ENCODE peak calls at places on chromosomes 16 and 17, in five cellular contexts. Q is endothelial cell, L is astrocyte of the spinal cord, J is WTC11, F is tibial artery. M is an unnamed sample.

GRCh38 chr17:35540589-35541404 is 3.3 kb upstream of the SLFN12L start:
- DNase-seq in Q (no peak), L (peak), J (no peak), F (peak), M (peak)

GRCh38 chr17:80847506-80848230 is 144.0 kb upstream of the CHMP6 start:
- DNase-seq in Q (no peak), L (no peak), J (no peak), F (peak), M (no peak)

GRCh38 chr16:85654251-85655115 is 34.3 kb downstream of the GINS2 start:
- DNase-seq in Q (no peak), L (no peak), J (no peak), F (no peak), M (no peak)

GRCh38 chr17:34980681-34981537 is 597 bp downstream of the LIG3 start:
- DNase-seq in Q (peak), L (peak), J (peak), F (peak), M (peak)

GRCh38 chr17:60169921-60170817 is 20.4 kb downstream of the CA4 start:
- DNase-seq in Q (no peak), L (no peak), J (no peak), F (no peak), M (peak)

GRCh38 chr17:27601069-27601974 is 29.7 kb upstream of the LGALS9 start:
- DNase-seq in Q (peak), L (peak), J (peak), F (peak), M (peak)

GRCh38 chr17:309361-309888 is 43.2 kb downstream of the RPH3AL start:
- DNase-seq in Q (peak), L (no peak), J (peak), F (no peak), M (no peak)

GRCh38 chr16:47026492-47026891 is 53.0 kb upstream of the DNAJA2 start:
- DNase-seq in Q (no peak), L (no peak), J (no peak), F (no peak), M (no peak)

GRCh38 chr17:8753976-8754440 is 4.3 kb downstream of the SPDYE4 start:
- DNase-seq in Q (no peak), L (peak), J (no peak), F (no peak), M (peak)

GRCh38 chr16:51544850-51545467 is 393.9 kb upstream of the SALL1 start:
- DNase-seq in Q (no peak), L (no peak), J (no peak), F (no peak), M (no peak)

GRCh38 chr17:80771612-80772005 is 220.0 kb upstream of the CHMP6 start:
- DNase-seq in Q (no peak), L (no peak), J (no peak), F (no peak), M (no peak)

GRCh38 chr17:21539146-21539545 is 153.2 kb upstream of the KCNJ18 start:
- DNase-seq in Q (no peak), L (no peak), J (no peak), F (no peak), M (peak)

GRCh38 chr16:66750279-66751134 is 902 bp downstream of the DYNC1LI2 start:
- DNase-seq in Q (no peak), L (no peak), J (no peak), F (no peak), M (no peak)

GRCh38 chr16:78563905-78564304 is 464.5 kb downstream of the WWOX start:
- DNase-seq in Q (no peak), L (no peak), J (no peak), F (no peak), M (no peak)

GRCh38 chr16:85460252-85460982 is 152.7 kb upstream of the GSE1 start:
- DNase-seq in Q (no peak), L (no peak), J (no peak), F (no peak), M (no peak)

GRCh38 chr16:73074399-73074798 is 26.5 kb upstream of the ZFHX3 start:
- DNase-seq in Q (no peak), L (no peak), J (no peak), F (no peak), M (no peak)

GRCh38 chr17:8963665-8964258 is 1.7 kb downstream of the PIK3R5 start:
- DNase-seq in Q (no peak), L (no peak), J (no peak), F (no peak), M (no peak)

GRCh38 chr17:16442141-16442540 is 26.8 kb downstream of the TRPV2 start:
- DNase-seq in Q (no peak), L (peak), J (no peak), F (no peak), M (no peak)

GRCh38 chr16:11152205-11152604 is 103.8 kb downstream of the SOCS1 start:
- DNase-seq in Q (no peak), L (no peak), J (no peak), F (no peak), M (no peak)

GRCh38 chr16:84471316-84471715 is 33.1 kb downstream of the MEAK7 start:
- DNase-seq in Q (no peak), L (no peak), J (no peak), F (no peak), M (no peak)

GRCh38 chr17:7081341-7082062 is 1.5 kb upstream of the CLEC10A start:
- DNase-seq in Q (no peak), L (no peak), J (no peak), F (no peak), M (no peak)

GRCh38 chr16:46857261-46857962 is 26.4 kb upstream of the C16orf87 start:
- DNase-seq in Q (no peak), L (peak), J (no peak), F (no peak), M (peak)

GRCh38 chr16:84543253-84543652 is 38.8 kb upstream of the MEAK7 start:
- DNase-seq in Q (no peak), L (no peak), J (no peak), F (no peak), M (no peak)

GRCh38 chr16:80682435-80683070 is 121.8 kb downstream of the CDYL2 start:
- DNase-seq in Q (no peak), L (peak), J (no peak), F (no peak), M (peak)

GRCh38 chr16:4390266-4391260 is 18.9 kb downstream of the VASN start:
- DNase-seq in Q (no peak), L (no peak), J (peak), F (no peak), M (no peak)

GRCh38 chr16:3949946-3950342 is 69.4 kb upstream of the CREBBP start:
- DNase-seq in Q (no peak), L (no peak), J (no peak), F (no peak), M (no peak)

GRCh38 chr16:2372684-2373083 is 32.2 kb upstream of the ABCA3 start:
- DNase-seq in Q (no peak), L (no peak), J (no peak), F (no peak), M (no peak)

GRCh38 chr16:57607676-57608461 is 20.6 kb upstream of the ADGRG1 start:
- DNase-seq in Q (no peak), L (no peak), J (no peak), F (no peak), M (no peak)

GRCh38 chr17:4407851-4408250 is 25.9 kb upstream of the SPNS3 start:
- DNase-seq in Q (no peak), L (no peak), J (no peak), F (no peak), M (no peak)

DNA sequence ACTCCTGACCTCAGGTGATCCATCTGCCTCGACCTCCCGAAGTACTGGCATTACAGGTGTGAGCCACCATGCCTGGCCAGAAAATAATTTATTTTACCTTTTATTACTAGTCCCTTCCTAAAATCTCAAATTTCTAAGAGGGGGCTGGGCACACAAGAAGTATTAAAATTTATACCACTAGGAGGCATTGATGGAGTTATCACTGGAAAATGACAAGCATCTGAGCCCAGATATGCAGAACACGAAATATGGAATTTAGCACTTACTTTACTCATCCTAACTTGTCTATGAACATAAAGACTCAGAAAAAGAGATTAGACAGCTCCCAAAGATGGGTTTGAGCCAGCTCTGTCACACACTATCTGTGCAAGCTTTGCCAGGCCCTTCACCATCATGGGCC is 46.4 kb downstream of the STAT5A start:
- DNase-seq in Q (no peak), L (no peak), J (no peak), F (no peak), M (no peak)
- TF ChIP-seq CTCF in Q (peak), L (no peak), J (no peak), F (no peak), M (peak)

GRCh38 chr17:58529275-58529674 is 14.8 kb upstream of the MTMR4 start:
- DNase-seq in Q (no peak), L (no peak), J (no peak), F (no peak), M (no peak)

GRCh38 chr17:58527949-58528348 is 13.5 kb upstream of the MTMR4 start:
- DNase-seq in Q (no peak), L (peak), J (no peak), F (no peak), M (no peak)

GRCh38 chr17:58528443-58528842 is 14.0 kb upstream of the MTMR4 start:
- DNase-seq in Q (no peak), L (no peak), J (no peak), F (no peak), M (no peak)

GRCh38 chr17:58525239-58525638 is 10.8 kb upstream of the MTMR4 start:
- DNase-seq in Q (no peak), L (peak), J (no peak), F (peak), M (peak)

GRCh38 chr17:58527306-58527705 is 12.9 kb upstream of the MTMR4 start:
- DNase-seq in Q (no peak), L (no peak), J (no peak), F (no peak), M (no peak)
- TF ChIP-seq CTCF in Q (peak), L (peak), J (no peak), F (no peak), M (peak)

DNA sequence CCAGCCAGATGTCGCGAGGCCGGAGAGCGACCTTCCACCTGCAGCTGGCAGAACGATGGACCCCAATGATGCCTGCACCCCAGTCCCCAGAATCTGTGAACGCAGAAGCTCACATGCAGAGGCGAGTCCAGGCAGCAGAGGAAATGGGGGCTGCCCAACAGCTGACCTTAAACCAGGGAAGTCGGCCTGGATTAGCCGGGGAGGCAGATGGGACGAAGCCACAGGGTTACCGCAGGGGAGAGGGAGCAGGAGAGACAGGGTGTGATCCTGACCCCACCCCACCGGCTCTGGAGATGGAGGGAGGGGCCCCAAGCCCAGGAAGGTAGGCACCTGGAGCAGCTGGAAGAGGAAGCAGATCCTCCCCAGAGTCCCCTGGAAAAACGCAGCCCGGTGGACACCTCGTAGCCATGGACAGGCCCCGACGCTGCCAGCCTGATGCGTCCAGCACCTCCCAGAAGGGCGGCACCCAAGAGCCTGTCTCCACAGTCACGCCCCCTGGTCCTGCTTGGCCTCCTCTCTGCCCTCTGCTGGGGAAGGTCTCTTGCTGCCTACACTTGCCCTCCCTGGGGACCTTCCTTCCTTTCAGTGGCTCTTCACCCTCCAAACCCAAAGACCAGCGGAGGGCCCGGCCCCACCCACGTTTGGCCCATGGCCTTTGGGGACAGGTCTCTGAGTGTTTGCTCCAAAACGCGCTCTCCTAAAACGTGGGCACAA is 37.3 kb downstream of the PIEZO1 start:
- DNase-seq in Q (no peak), L (no peak), J (peak), F (no peak), M (no peak)
- TF ChIP-seq CTCF in Q (no peak), L (peak), J (peak), F (no peak), M (peak)

DNA sequence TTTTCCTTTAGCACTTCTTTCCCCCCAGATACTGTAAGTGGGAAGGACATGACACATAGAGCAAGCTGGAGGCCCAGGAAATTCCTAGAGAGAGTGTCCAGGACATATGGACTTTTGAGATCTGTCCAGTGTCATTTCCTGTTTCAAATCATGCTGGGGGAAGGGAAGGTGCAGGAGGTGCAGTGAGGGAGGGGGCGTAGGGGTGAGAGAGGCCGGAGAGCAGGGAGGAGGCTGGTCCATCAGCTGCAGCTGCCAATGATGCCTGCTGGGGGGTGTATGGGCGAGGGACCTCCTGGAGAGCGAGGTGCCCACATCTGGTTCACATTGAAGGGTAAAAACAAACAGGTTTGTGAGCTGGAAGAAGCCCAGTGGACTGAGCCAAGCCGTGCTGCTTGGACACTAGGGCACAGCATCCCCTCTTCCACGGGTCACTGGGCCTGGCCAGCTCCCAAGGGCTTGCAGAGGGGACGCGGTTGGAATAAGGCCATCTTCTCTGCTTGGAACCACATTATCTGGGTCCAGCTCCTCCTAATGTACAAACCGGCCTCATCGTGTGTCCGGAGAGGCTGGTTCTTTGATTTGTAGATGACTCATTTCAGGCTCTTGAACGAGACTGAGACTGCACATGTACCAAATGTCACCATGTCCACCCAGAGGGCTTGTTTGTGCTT is 70.4 kb upstream of the SMURF2 start:
- DNase-seq in Q (no peak), L (peak), J (no peak), F (no peak), M (peak)
- TF ChIP-seq CTCF in Q (no peak), L (no peak), J (no peak), F (no peak), M (peak)

M was measured in HFFc6.